ENCODE peak calls at places on chromosomes 5 and 9, in nine cellular contexts. M is Panc1; B is uterus; D is type B pancreatic cell; F is fibroblast of the aortic adventitia; P is dorsolateral prefrontal cortex; U is CD8-positive, alpha-beta T cell; V is cardiac muscle cell; T is adrenal gland. N is an unnamed sample.

GRCh38 chr5:133324058-133324457 is 272.2 kb downstream of the HSPA4 start:
- DNase-seq in M (no peak), B (no peak), D (no peak), F (no peak), P (no peak), U (no peak), V (no peak), T (no peak), N (no peak)

GRCh38 chr9:18442629-18443491 is 31.1 kb upstream of the ADAMTSL1 start:
- DNase-seq in M (no peak), B (peak), D (peak), F (peak), P (peak), U (peak), V (peak), T (peak), N (no peak)

GRCh38 chr9:126880947-126881332 is 20.5 kb downstream of the ZBTB34 start:
- DNase-seq in M (no peak), B (no peak), D (no peak), F (no peak), P (peak), U (no peak), V (no peak), T (no peak), N (no peak)

GRCh38 chr9:76161546-76161945 is 232.7 kb downstream of the RFK start:
- DNase-seq in M (no peak), B (peak), D (no peak), F (peak), P (no peak), U (no peak), V (peak), T (no peak), N (peak)

GRCh38 chr9:107587175-107587963 is 97.8 kb upstream of the KLF4 start:
- DNase-seq in M (no peak), B (peak), D (no peak), F (no peak), P (no peak), U (no peak), V (no peak), T (peak), N (no peak)

GRCh38 chr5:39191216-39191615 is 28.1 kb downstream of the FYB1 start:
- DNase-seq in M (no peak), B (no peak), D (no peak), F (no peak), P (no peak), U (peak), V (no peak), T (no peak), N (no peak)

GRCh38 chr5:139460457-139460856 is 2.1 kb downstream of the ECSCR start:
- DNase-seq in M (no peak), B (no peak), D (no peak), F (no peak), P (no peak), U (no peak), V (no peak), T (no peak), N (no peak)

GRCh38 chr5:172776235-172776594 is 5.2 kb upstream of the DUSP1 start:
- DNase-seq in M (no peak), B (no peak), D (no peak), F (no peak), P (no peak), U (no peak), V (no peak), T (no peak), N (no peak)

GRCh38 chr5:178241259-178241658 is 8.7 kb upstream of the PHYKPL start:
- DNase-seq in M (no peak), B (no peak), D (no peak), F (no peak), P (peak), U (no peak), V (no peak), T (no peak), N (no peak)

GRCh38 chr5:117424559-117424958 is 849.9 kb upstream of the SEMA6A start:
- DNase-seq in M (no peak), B (no peak), D (no peak), F (no peak), P (no peak), U (no peak), V (no peak), T (no peak), N (no peak)

DNA sequence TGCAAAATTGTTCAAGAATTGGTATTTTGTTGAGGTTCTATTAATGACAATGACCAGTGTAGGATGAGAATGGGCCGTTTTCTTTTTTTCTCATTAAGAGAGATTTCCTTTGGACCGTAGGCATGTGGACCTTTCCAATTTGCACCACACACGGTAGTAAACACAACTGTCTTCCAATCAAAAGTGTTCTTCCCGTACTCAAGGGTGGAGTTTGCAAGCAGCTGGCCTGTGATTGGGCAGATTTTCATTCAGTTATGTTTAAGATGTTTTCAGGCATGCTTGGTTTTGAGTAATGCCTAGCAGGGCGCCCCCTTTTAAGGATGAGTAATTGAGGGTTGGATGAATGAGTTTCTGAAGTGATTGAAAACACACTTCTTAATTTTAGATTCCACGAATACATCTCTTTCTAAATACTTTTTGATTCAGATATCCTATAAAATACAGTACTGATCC is 2.5 kb downstream of the KDM3B start:
- DNase-seq in M (no peak), B (no peak), D (no peak), F (peak), P (no peak), U (peak), V (peak), T (no peak), N (peak)
- TF ChIP-seq CTCF in M (no peak), B (no peak), D (no peak), F (no peak), P (peak), U (no peak), V (no peak), T (no peak), N (no peak)

GRCh38 chr5:145680744-145681143 is 154.4 kb downstream of the PRELID2 start:
- DNase-seq in M (no peak), B (no peak), D (no peak), F (no peak), P (no peak), U (no peak), V (peak), T (no peak), N (no peak)

GRCh38 chr5:145678255-145678654 is 156.9 kb downstream of the PRELID2 start:
- DNase-seq in M (no peak), B (no peak), D (no peak), F (no peak), P (no peak), U (no peak), V (no peak), T (no peak), N (no peak)

GRCh38 chr5:145681686-145682085 is 153.5 kb downstream of the PRELID2 start:
- DNase-seq in M (peak), B (peak), D (no peak), F (peak), P (no peak), U (no peak), V (peak), T (peak), N (peak)

GRCh38 chr5:145681216-145681615 is 153.9 kb downstream of the PRELID2 start:
- DNase-seq in M (no peak), B (no peak), D (no peak), F (no peak), P (no peak), U (no peak), V (no peak), T (no peak), N (no peak)

DNA sequence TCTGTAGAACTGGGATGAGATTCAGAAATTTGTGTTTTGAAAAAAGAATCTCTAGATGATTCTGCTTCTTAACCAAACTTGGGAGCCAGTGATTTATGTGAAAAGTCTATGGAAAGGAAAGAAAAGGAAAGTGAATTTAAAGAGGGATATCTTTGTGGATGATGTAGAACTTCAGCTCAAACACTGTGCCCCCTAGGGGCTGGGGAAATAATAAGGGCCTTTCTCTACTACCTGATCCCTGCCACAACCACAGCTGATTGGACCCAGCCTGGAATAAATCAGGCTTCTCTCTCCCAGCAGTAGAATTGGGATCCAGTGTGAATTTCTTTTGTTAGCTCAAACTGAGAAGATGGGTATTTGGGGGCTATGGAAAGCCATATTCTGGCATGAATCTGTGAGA is 155.0 kb downstream of the PRELID2 start:
- DNase-seq in M (no peak), B (no peak), D (no peak), F (no peak), P (no peak), U (no peak), V (no peak), T (no peak), N (no peak)
- TF ChIP-seq CTCF in M (peak), B (no peak), D (peak), F (peak), P (no peak), U (no peak), V (peak), T (no peak), N (no peak)

GRCh38 chr9:97591535-97591934 is 41.6 kb downstream of the TSTD2 start:
- DNase-seq in M (no peak), B (no peak), D (no peak), F (no peak), P (no peak), U (no peak), V (no peak), T (no peak), N (no peak)
- TF ChIP-seq CTCF in M (no peak), B (no peak), D (no peak), F (no peak), P (no peak), U (no peak), V (no peak), T (no peak), N (no peak)

GRCh38 chr5:174903333-174903732 is 179.0 kb downstream of the MSX2 start:
- DNase-seq in M (no peak), B (no peak), D (no peak), F (no peak), P (no peak), U (no peak), V (no peak), T (no peak), N (no peak)
- TF ChIP-seq CTCF in M (peak), B (no peak), D (no peak), F (no peak), P (no peak), U (no peak), V (no peak), T (no peak), N (no peak)

DNA sequence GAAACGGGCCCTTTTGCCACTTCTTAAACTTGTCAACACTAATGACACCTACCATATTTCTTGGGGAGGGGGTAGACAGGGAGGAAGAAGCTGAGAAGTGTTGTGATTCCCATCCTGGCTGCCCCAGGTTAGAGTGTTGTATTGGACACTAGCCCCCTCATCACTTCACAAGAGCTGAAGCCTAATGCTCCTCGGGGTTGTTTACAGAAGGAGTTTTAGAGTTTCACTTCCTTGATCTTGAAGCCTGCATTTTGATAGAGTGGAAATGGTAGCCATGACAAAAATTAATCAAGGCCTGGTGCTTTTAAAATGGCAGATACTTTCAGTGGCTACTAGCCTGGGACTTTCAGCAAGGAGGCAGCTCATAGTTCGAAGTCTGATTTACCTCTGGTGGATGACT is 11.0 kb upstream of the FAM120AOS start:
- DNase-seq in M (no peak), B (no peak), D (no peak), F (no peak), P (no peak), U (no peak), V (no peak), T (no peak), N (no peak)
- TF ChIP-seq CTCF in M (no peak), B (no peak), D (no peak), F (no peak), P (no peak), U (no peak), V (no peak), T (no peak), N (no peak)

GRCh38 chr5:51382759-51383493 is at the start of gene ISL1:
- DNase-seq in M (no peak), B (peak), D (no peak), F (peak), P (no peak), U (no peak), V (peak), T (no peak), N (peak)

GRCh38 chr5:51382508-51382758 is 815 bp upstream of the ISL1 start:
- DNase-seq in M (no peak), B (no peak), D (no peak), F (peak), P (no peak), U (no peak), V (no peak), T (no peak), N (no peak)

GRCh38 chr5:51378778-51379652 is 4.2 kb upstream of the ISL1 start:
- DNase-seq in M (no peak), B (no peak), D (no peak), F (peak), P (no peak), U (no peak), V (no peak), T (no peak), N (no peak)

GRCh38 chr5:51381801-51382507 is 1.3 kb upstream of the ISL1 start:
- DNase-seq in M (no peak), B (no peak), D (no peak), F (peak), P (no peak), U (no peak), V (no peak), T (no peak), N (no peak)

GRCh38 chr5:51380603-51381207 is 2.5 kb upstream of the ISL1 start:
- DNase-seq in M (no peak), B (no peak), D (no peak), F (peak), P (no peak), U (no peak), V (peak), T (no peak), N (no peak)
- TF ChIP-seq CTCF in M (peak), B (no peak), D (peak), F (peak), P (peak), U (no peak), V (peak), T (peak), N (peak)

GRCh38 chr5:111829701-111830100 is 72.7 kb upstream of the NREP start:
- DNase-seq in M (no peak), B (no peak), D (no peak), F (peak), P (no peak), U (no peak), V (peak), T (no peak), N (peak)

GRCh38 chr5:111840275-111840674 is 83.3 kb upstream of the NREP start:
- DNase-seq in M (no peak), B (no peak), D (no peak), F (no peak), P (no peak), U (no peak), V (no peak), T (no peak), N (no peak)

GRCh38 chr5:111830333-111830732 is 73.3 kb upstream of the NREP start:
- DNase-seq in M (no peak), B (no peak), D (no peak), F (peak), P (no peak), U (no peak), V (peak), T (no peak), N (no peak)

GRCh38 chr5:111834926-111835599 is 78.1 kb upstream of the NREP start:
- DNase-seq in M (no peak), B (no peak), D (no peak), F (peak), P (no peak), U (no peak), V (peak), T (peak), N (no peak)
- TF ChIP-seq CTCF in M (no peak), B (no peak), D (no peak), F (no peak), P (no peak), U (no peak), V (no peak), T (no peak), N (no peak)

GRCh38 chr9:104860280-104860679 is 67.7 kb downstream of the ABCA1 start:
- DNase-seq in M (no peak), B (no peak), D (no peak), F (peak), P (no peak), U (no peak), V (no peak), T (no peak), N (peak)

GRCh38 chr9:104861406-104861805 is 66.5 kb downstream of the ABCA1 start:
- DNase-seq in M (no peak), B (no peak), D (no peak), F (no peak), P (no peak), U (no peak), V (no peak), T (no peak), N (no peak)

GRCh38 chr9:104864675-104865104 is 63.3 kb downstream of the ABCA1 start:
- DNase-seq in M (no peak), B (peak), D (no peak), F (peak), P (no peak), U (no peak), V (peak), T (no peak), N (peak)

GRCh38 chr9:104866186-104866585 is 61.8 kb downstream of the ABCA1 start:
- DNase-seq in M (no peak), B (no peak), D (no peak), F (peak), P (no peak), U (no peak), V (peak), T (no peak), N (no peak)

DNA sequence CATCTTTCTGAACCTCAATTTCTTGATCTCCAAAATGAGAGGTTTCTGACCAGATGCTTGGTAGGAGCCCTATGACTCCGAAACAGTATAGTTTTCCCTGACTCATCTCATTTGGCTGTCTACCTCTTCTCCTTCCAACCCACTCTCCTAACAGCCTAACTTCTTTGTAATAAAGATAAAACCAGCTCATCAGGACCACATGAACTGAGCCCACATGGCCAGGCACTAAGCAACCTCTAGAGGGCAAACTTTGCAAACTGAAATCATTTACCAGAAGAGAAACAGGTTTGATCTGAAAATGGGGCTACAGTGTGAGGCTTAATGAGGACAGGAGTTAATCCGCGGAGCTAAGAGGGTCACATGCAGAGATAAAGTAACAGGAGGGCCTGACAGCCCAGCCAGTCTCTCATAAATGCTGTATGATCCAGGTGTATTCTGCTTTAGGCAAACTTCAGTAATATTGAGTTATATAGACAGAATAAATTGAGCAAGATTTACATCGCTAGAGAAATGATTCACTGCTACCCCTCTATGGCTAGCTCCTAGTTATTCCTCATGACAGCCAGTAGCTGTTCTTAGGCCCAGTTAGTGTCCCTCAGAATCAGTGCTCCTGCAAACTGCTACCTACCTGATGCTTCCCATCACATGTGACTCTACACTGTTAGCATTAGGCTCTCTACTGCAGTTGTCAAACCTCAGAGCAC is 64.6 kb downstream of the ABCA1 start:
- DNase-seq in M (peak), B (peak), D (no peak), F (peak), P (peak), U (peak), V (peak), T (peak), N (peak)
- TF ChIP-seq CTCF in M (peak), B (peak), D (peak), F (peak), P (peak), U (peak), V (peak), T (peak), N (peak)

DNA sequence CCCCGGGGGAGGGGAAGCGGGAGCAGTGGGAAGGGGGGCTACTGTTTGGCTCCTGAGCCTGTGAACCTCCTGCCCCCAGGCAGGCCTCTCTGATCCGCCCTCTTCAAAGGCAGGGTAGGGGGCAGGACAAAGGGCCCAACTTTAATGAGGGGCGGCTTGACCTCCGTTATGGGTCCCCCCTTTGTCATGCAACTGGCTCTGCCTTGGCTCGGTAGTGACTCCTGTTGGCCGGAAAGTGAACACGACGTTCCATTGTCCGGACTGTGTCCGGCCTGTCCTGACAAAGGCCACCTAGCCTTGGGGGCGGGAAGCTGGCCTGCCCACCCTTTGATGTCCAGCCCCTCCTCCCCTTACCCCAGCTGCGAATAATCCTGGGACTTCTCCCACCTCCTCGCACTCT is 1.3 kb downstream of the CDX1 start:
- DNase-seq in M (no peak), B (no peak), D (no peak), F (no peak), P (no peak), U (no peak), V (no peak), T (no peak), N (no peak)
- TF ChIP-seq CTCF in M (no peak), B (no peak), D (peak), F (peak), P (no peak), U (no peak), V (no peak), T (no peak), N (no peak)

N was measured in AG09319.